ENCODE peak calls at places on chromosomes 2 and 18, in ten cellular contexts. D is uterus, T is pancreas, E is SK-N-SH, I is mucosa of descending colon, H is hepatocyte, B is fibroblast of lung, O is HCT116, S is lower lobe of right lung, Y is ovary. Z is an unnamed sample.

GRCh38 chr18:57146956-57147636 is at the start of gene BOD1L2:
- DNase-seq in H (no peak), S (no peak), T (no peak), D (no peak), E (no peak), Y (no peak), B (no peak), I (no peak), O (no peak), Z (no peak)

GRCh38 chr2:23677836-23678235 is 249.1 kb downstream of the ATAD2B start:
- DNase-seq in B (peak; percentile 58), O (no peak), I (no peak), H (no peak), Y (no peak), S (no peak), T (no peak), E (no peak), D (no peak), Z (no peak)

GRCh38 chr18:1075310-1075709 is 170.6 kb downstream of the ADCYAP1 start:
- DNase-seq in O (no peak), H (peak; percentile 37), S (no peak), D (no peak), E (no peak), B (no peak), T (no peak), I (no peak), Y (no peak), Z (no peak)

GRCh38 chr2:44772131-44772530 is 169.4 kb upstream of the SIX3 start:
- DNase-seq in O (no peak), H (no peak), T (no peak), S (no peak), B (no peak), I (peak; percentile 10), Y (no peak), E (no peak), D (no peak), Z (no peak)

GRCh38 chr2:224938670-224939309 is 103.5 kb downstream of the DOCK10 start:
- DNase-seq in I (no peak), B (peak; percentile 83), Y (no peak), E (no peak), D (no peak), T (no peak), S (no peak), O (no peak), H (no peak), Z (no peak)

GRCh38 chr2:9782197-9782719 is 61.0 kb upstream of the TAF1B start:
- DNase-seq in T (no peak), D (no peak), E (no peak), I (no peak), Y (no peak), H (peak; percentile 68), O (no peak), B (no peak), S (peak; percentile 53), Z (peak; percentile 44)

GRCh38 chr18:58241877-58242276 is 197.9 kb downstream of the NEDD4L start:
- DNase-seq in D (no peak), O (no peak), T (no peak), S (no peak), H (no peak), I (peak; percentile 10), Y (no peak), B (peak; percentile 94), E (no peak), Z (no peak)

GRCh38 chr2:206392118-206392517 is 51.2 kb upstream of the ADAM23 start:
- DNase-seq in S (no peak), D (no peak), T (no peak), E (peak; percentile 75), B (peak; percentile 41), Y (no peak), O (peak; percentile 46), H (peak; percentile 46), I (peak; percentile 11), Z (no peak)

GRCh38 chr2:200765139-200765951 is 46.4 kb upstream of the BZW1 start:
- DNase-seq in D (no peak), B (peak; percentile 96), H (no peak), E (no peak), S (no peak), I (no peak), T (no peak), O (peak; percentile 88), Y (no peak), Z (no peak)

GRCh38 chr18:75201936-75202335 is 7.0 kb downstream of the PTGR3 start:
- DNase-seq in T (peak; percentile 62), D (no peak), B (no peak), O (no peak), E (no peak), H (no peak), I (no peak), Y (no peak), S (no peak), Z (no peak)

GRCh38 chr18:75204978-75205759 is 3.8 kb downstream of the PTGR3 start:
- DNase-seq in B (no peak), O (no peak), S (no peak), I (no peak), H (no peak), Y (no peak), D (no peak), E (no peak), T (no peak), Z (no peak)

GRCh38 chr18:75204262-75204977 is 4.5 kb downstream of the PTGR3 start:
- DNase-seq in I (peak; percentile 59), D (no peak), T (no peak), B (peak; percentile 41), O (no peak), E (peak; percentile 61), H (peak; percentile 47), Y (peak; percentile 75), S (peak; percentile 60), Z (no peak)

GRCh38 chr18:75202976-75203375 is 6.0 kb downstream of the PTGR3 start:
- DNase-seq in E (no peak), S (no peak), T (no peak), Y (no peak), H (no peak), D (no peak), B (no peak), O (no peak), I (no peak), Z (no peak)

GRCh38 chr18:75203456-75204261 is 5.3 kb downstream of the PTGR3 start:
- DNase-seq in S (no peak), D (no peak), H (peak; percentile 46), Y (peak; percentile 70), B (no peak), I (no peak), E (peak; percentile 67), O (no peak), T (no peak), Z (no peak)
- H3K4me1 ChIP-seq in S (peaks cover 36% of the 10 kb centered on the region), D (peaks cover 22% of the 10 kb centered on the region), H (peaks cover 9% of the 10 kb centered on the region), Y (peaks cover 4% of the 10 kb centered on the region), B (peaks cover 16% of the 10 kb centered on the region), I (peaks cover 27% of the 10 kb centered on the region), E (peaks cover 32% of the 10 kb centered on the region), O (peaks cover 11% of the 10 kb centered on the region), T (peaks cover 24% of the 10 kb centered on the region), Z (no peaks in the 10 kb centered on the region)

GRCh38 chr18:74534981-74535649 is 815 bp downstream of the CNDP1 start:
- DNase-seq in D (no peak), B (no peak), I (no peak), S (no peak), O (no peak), Y (no peak), T (no peak), H (no peak), E (no peak), Z (no peak)

GRCh38 chr18:74532511-74533025 is 1.7 kb upstream of the CNDP1 start:
- DNase-seq in E (no peak), H (no peak), I (no peak), T (no peak), D (no peak), Y (no peak), S (no peak), B (no peak), O (no peak), Z (no peak)

GRCh38 chr18:74531043-74531442 is 3.3 kb upstream of the CNDP1 start:
- DNase-seq in T (no peak), E (no peak), Y (no peak), D (no peak), S (no peak), B (no peak), O (no peak), H (no peak), I (no peak), Z (no peak)

GRCh38 chr18:74533666-74534065 is 634 bp upstream of the CNDP1 start:
- DNase-seq in O (no peak), B (no peak), T (no peak), D (no peak), S (no peak), E (no peak), Y (no peak), H (no peak), I (no peak), Z (no peak)

GRCh38 chr18:74534150-74534969 is at the start of gene CNDP1:
- DNase-seq in O (no peak), S (no peak), B (no peak), T (no peak), D (no peak), E (no peak), I (no peak), H (no peak), Y (no peak), Z (no peak)
- H3K4me3 ChIP-seq in O (no peak within 1 kb of the TSS), S (no peak within 1 kb of the TSS), B (no peak within 1 kb of the TSS), T (no peak within 1 kb of the TSS), D (no peak within 1 kb of the TSS), E (no peak within 1 kb of the TSS), I (no peak within 1 kb of the TSS), H (no peak within 1 kb of the TSS), Y (no peak within 1 kb of the TSS), Z (no peak within 1 kb of the TSS)

GRCh38 chr2:46657042-46657504 is 177.7 kb downstream of the TMEM247 start:
- DNase-seq in S (no peak), O (peak; percentile 54), E (peak; percentile 52), B (no peak), H (peak; percentile 19), D (peak; percentile 72), Y (peak; percentile 76), T (no peak), I (peak; percentile 30), Z (no peak)
- TF ChIP-seq CTCF in S (peak; percentile 41), O (peak; percentile 65), E (peak; percentile 67), B (peak; percentile 42), H (peak; percentile 44), D (peak; percentile 42), Y (peak; percentile 58), T (no peak), I (no peak), Z (peak; percentile 33)

DNA sequence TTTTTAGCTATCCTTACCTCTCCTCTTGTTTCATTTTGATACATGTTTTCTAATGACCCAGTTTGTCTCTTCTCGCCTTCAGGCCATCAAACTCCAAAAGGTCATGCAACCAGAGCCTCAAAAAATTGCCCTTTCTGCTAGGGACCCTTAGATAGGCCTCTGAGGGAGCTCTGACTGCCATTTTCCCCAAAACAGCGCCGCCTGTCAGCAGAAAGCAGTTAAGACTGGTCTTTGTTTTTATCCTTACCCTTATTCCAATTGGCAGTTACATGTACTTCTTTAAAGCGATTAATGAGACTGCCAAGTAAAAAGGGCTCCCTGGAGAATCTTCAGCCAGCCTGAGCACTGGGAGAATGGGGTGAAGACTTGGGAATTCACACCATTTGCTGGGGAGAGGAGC is 55.1 kb upstream of the RIT2 start:
- DNase-seq in E (no peak), H (no peak), B (no peak), S (no peak), Y (no peak), D (no peak), O (no peak), T (no peak), I (no peak), Z (no peak)
- H3K4me1 ChIP-seq in E (no peaks in the 10 kb centered on the region), H (no peaks in the 10 kb centered on the region), B (no peaks in the 10 kb centered on the region), S (no peaks in the 10 kb centered on the region), Y (no peaks in the 10 kb centered on the region), D (no peaks in the 10 kb centered on the region), O (no peaks in the 10 kb centered on the region), T (no peaks in the 10 kb centered on the region), I (no peaks in the 10 kb centered on the region), Z (no peaks in the 10 kb centered on the region)

GRCh38 chr2:70035344-70035844 is 51.9 kb upstream of the PCBP1 start:
- DNase-seq in H (no peak), T (no peak), D (no peak), E (no peak), S (no peak), B (peak; percentile 68), O (no peak), Y (no peak), I (no peak), Z (no peak)
- H3K4me3 ChIP-seq in H (no peak overlapping the region), T (no peak overlapping the region), D (no peak overlapping the region), E (no peak overlapping the region), S (no peak overlapping the region), B (no peak overlapping the region), O (no peak overlapping the region), Y (no peak overlapping the region), I (no peak overlapping the region), Z (no peak overlapping the region)

Z was measured in prostate gland.